ENCODE peak calls at places on chromosomes 2 and 18, in nine cellular contexts. E, G, K, T, B, R, Q, U and V are unnamed samples.

GRCh38 chr2:232643813-232644347 is 10.5 kb downstream of the EFHD1 start:
- DNase-seq in T (no peak), B (no peak), Q (no peak), G (no peak), U (no peak), K (no peak), E (no peak), R (no peak), V (no peak)

GRCh38 chr2:87403893-87404175 is 344.1 kb upstream of the PLGLB2 start:
- DNase-seq in K (no peak), B (no peak), G (peak; percentile 41), U (no peak), T (no peak), E (no peak), Q (no peak), R (no peak), V (no peak)

GRCh38 chr18:49020621-49021021 is 69.9 kb upstream of the SMAD7 start:
- DNase-seq in B (peak; percentile 34), T (peak; percentile 23), K (peak; percentile 7), R (no peak), Q (no peak), E (no peak), U (no peak), G (no peak), V (peak; percentile 62)

GRCh38 chr18:21897811-21898210 is 157.2 kb downstream of the MIB1 start:
- DNase-seq in R (peak; percentile 41), K (peak; percentile 42), E (peak; percentile 55), Q (no peak), T (no peak), U (peak; percentile 55), B (no peak), G (no peak), V (no peak)

GRCh38 chr2:20637147-20637546 is 13.8 kb downstream of the HS1BP3 start:
- DNase-seq in T (no peak), G (peak; percentile 70), B (peak; percentile 31), E (no peak), Q (no peak), K (no peak), U (no peak), R (no peak), V (no peak)

GRCh38 chr2:113202305-113203216 is 28.8 kb downstream of the PSD4 start:
- DNase-seq in G (peak; percentile 78), K (no peak), U (peak; percentile 58), E (no peak), B (no peak), R (no peak), T (no peak), Q (no peak), V (peak; percentile 63)

GRCh38 chr2:109376115-109376514 is 237.7 kb downstream of the SEPTIN10 start:
- DNase-seq in E (no peak), R (no peak), T (peak; percentile 37), K (peak; percentile 52), G (peak; percentile 25), U (no peak), Q (no peak), B (peak; percentile 26), V (peak; percentile 28)

GRCh38 chr2:62219407-62220159 is 23.7 kb downstream of the B3GNT2 start:
- DNase-seq in U (no peak), R (no peak), T (peak; percentile 49), E (no peak), B (no peak), G (no peak), Q (no peak), K (no peak), V (no peak)

GRCh38 chr2:70094978-70095832 is 7.9 kb downstream of the PCBP1 start:
- DNase-seq in T (peak; percentile 70), E (peak; percentile 70), K (peak; percentile 58), R (no peak), G (peak; percentile 84), U (peak; percentile 94), Q (peak; percentile 67), B (no peak), V (peak; percentile 72)

GRCh38 chr2:1683297-1683696 is 61.0 kb downstream of the PXDN start:
- DNase-seq in K (no peak), E (no peak), G (no peak), B (no peak), R (no peak), U (no peak), T (no peak), Q (no peak), V (no peak)

GRCh38 chr2:112869258-112869842 is 32.8 kb upstream of the IL1B start:
- DNase-seq in B (peak; percentile 69), E (peak; percentile 70), K (peak; percentile 96), T (no peak), G (no peak), Q (peak; percentile 93), R (peak; percentile 86), U (no peak), V (peak; percentile 90)

GRCh38 chr2:158395166-158395565 is 61.4 kb downstream of the CCDC148 start:
- DNase-seq in B (no peak), E (no peak), R (no peak), G (no peak), K (no peak), Q (no peak), U (no peak), T (no peak), V (no peak)

GRCh38 chr18:11883153-11883552 is 25.0 kb downstream of the MPPE1 start:
- DNase-seq in G (no peak), K (no peak), E (no peak), Q (no peak), R (no peak), U (peak; percentile 86), T (no peak), B (no peak), V (no peak)

GRCh38 chr18:63336366-63337099 is 17.0 kb upstream of the BCL2 start:
- DNase-seq in T (no peak), U (no peak), K (no peak), E (peak; percentile 11), G (no peak), Q (no peak), B (no peak), R (peak; percentile 57), V (no peak)

GRCh38 chr2:114039681-114040080 is 149.8 kb downstream of the ACTR3 start:
- DNase-seq in Q (no peak), U (no peak), K (no peak), E (no peak), B (no peak), T (no peak), G (no peak), R (no peak), V (no peak)

GRCh38 chr2:198177040-198177439 is 372.6 kb downstream of the PLCL1 start:
- DNase-seq in B (no peak), Q (no peak), R (no peak), K (no peak), U (no peak), T (no peak), G (no peak), E (no peak), V (no peak)

GRCh38 chr2:70984576-70985282 is 6.3 kb downstream of the ANKRD53 start:
- DNase-seq in U (peak; percentile 59), Q (peak; percentile 85), E (peak; percentile 67), K (peak; percentile 70), G (peak; percentile 95), R (peak; percentile 27), B (peak; percentile 69), T (peak; percentile 88), V (peak; percentile 84)

GRCh38 chr2:120791961-120792295 is 56.3 kb downstream of the GLI2 start:
- DNase-seq in E (no peak), B (no peak), Q (no peak), T (no peak), G (no peak), U (no peak), R (peak; percentile 66), K (no peak), V (no peak)

GRCh38 chr2:169397697-169398096 is 35.4 kb upstream of the LRP2 start:
- DNase-seq in U (no peak), Q (no peak), R (peak; percentile 3), G (no peak), T (no peak), K (no peak), E (peak; percentile 5), B (no peak), V (no peak)
- TF ChIP-seq CTCF in U (peak; percentile 28), Q (peak; percentile 23), R (peak; percentile 47), G (no peak), T (no peak), K (no peak), E (peak; percentile 25), B (no peak), V (peak; percentile 39)

DNA sequence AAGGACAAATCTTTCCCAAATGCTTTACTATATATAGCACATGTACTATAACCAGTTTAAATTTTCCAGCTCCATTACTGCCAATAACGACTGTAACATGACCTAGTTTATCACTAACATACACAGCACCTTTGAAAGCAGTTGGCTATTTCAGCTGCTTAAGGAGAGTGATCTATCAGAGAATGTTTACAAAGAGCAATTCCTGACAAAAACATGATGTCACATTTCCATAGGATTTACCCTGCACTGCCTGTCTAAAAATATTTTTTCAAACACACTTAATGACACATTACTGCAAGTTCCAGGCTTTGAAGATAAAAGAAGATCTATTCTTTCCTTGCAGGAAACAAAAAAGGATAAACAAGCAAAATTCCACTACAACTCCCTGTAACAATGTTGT is 40.6 kb downstream of the ZNF516 start:
- DNase-seq in T (no peak), B (no peak), E (no peak), K (no peak), Q (no peak), R (no peak), U (no peak), G (no peak), V (no peak)
- H3K4me1 ChIP-seq in T (peaks cover 17% of the 10 kb centered on the region), B (peaks cover 65% of the 10 kb centered on the region), E (peaks cover 21% of the 10 kb centered on the region), K (peaks cover 52% of the 10 kb centered on the region), Q (peaks cover 6% of the 10 kb centered on the region), R (peaks cover 13% of the 10 kb centered on the region), U (peaks cover 6% of the 10 kb centered on the region), G (peaks cover 90% of the 10 kb centered on the region), V (peaks cover 12% of the 10 kb centered on the region)

GRCh38 chr18:33579868-33580205 is 1.8 kb downstream of the ASXL3 start:
- DNase-seq in U (no peak), R (no peak), B (no peak), E (no peak), Q (no peak), K (no peak), T (no peak), G (no peak), V (no peak)

GRCh38 chr18:33580540-33580939 is 2.5 kb downstream of the ASXL3 start:
- DNase-seq in U (no peak), T (no peak), G (no peak), E (no peak), R (no peak), K (no peak), Q (no peak), B (no peak), V (no peak)

GRCh38 chr18:33578371-33579146 is 540 bp downstream of the ASXL3 start:
- DNase-seq in E (no peak), R (no peak), B (peak; percentile 57), G (peak; percentile 68), Q (peak; percentile 44), U (peak; percentile 20), K (peak; percentile 41), T (no peak), V (peak; percentile 58)

GRCh38 chr18:33577688-33578370 is at the start of gene ASXL3:
- DNase-seq in U (peak; percentile 23), T (no peak), K (peak; percentile 57), Q (peak; percentile 52), R (no peak), G (peak; percentile 64), E (no peak), B (peak; percentile 64), V (peak; percentile 65)

GRCh38 chr18:33579147-33579867 is 1.3 kb downstream of the ASXL3 start:
- DNase-seq in U (peak; percentile 9), T (no peak), Q (no peak), B (no peak), E (no peak), G (no peak), R (no peak), K (peak; percentile 11), V (no peak)
- H3K4me3 ChIP-seq in U (peak overlapping the region; percentile 81), T (no peak overlapping the region), Q (peak overlapping the region; percentile 49), B (peak overlapping the region; percentile 56), E (no peak overlapping the region), G (peak overlapping the region; percentile 28), R (no peak overlapping the region), K (peak overlapping the region; percentile 44), V (peak overlapping the region; percentile 49)

GRCh38 chr2:177264539-177265385 is at the start of gene NFE2L2:
- DNase-seq in U (peak; percentile 93), K (peak; percentile 95), G (peak; percentile 99), Q (peak; percentile 94), R (peak; percentile 62), T (peak; percentile 95), E (peak; percentile 91), B (peak; percentile 96), V (peak; percentile 97)
- TF ChIP-seq CTCF in U (no peak), K (no peak), G (no peak), Q (no peak), R (no peak), T (no peak), E (no peak), B (no peak), V (no peak)